ENCODE peak calls at places on chromosomes 12 and 14, in seven cellular contexts. One of them, this sample, is unnamed.

GRCh38 chr14:54186821-54187365 is 209.9 kb upstream of the CDKN3 start:
- DNase-seq in cardiac fibroblast: no peak
- DNase-seq in testis: no peak
- DNase-seq in upper lobe of right lung: no peak
- DNase-seq in transverse colon: no peak
- DNase-seq in keratinocyte: no peak
- DNase-seq in ovary: no peak
- DNase-seq in this sample: no peak

GRCh38 chr12:121514184-121514742 is 66.6 kb downstream of the KDM2B start:
- DNase-seq in cardiac fibroblast: no peak
- DNase-seq in testis: no peak
- DNase-seq in upper lobe of right lung: no peak
- DNase-seq in transverse colon: no peak
- DNase-seq in keratinocyte: no peak
- DNase-seq in ovary: no peak
- DNase-seq in this sample: no peak

GRCh38 chr12:100652488-100652887 is 79.0 kb downstream of the GAS2L3 start:
- DNase-seq in cardiac fibroblast: no peak
- DNase-seq in testis: no peak
- DNase-seq in upper lobe of right lung: no peak
- DNase-seq in transverse colon: no peak
- DNase-seq in keratinocyte: no peak
- DNase-seq in ovary: no peak
- DNase-seq in this sample: no peak

GRCh38 chr12:103986823-103987222 is 21.2 kb downstream of the TDG start:
- DNase-seq in cardiac fibroblast: peak; percentile 22
- DNase-seq in testis: no peak
- DNase-seq in upper lobe of right lung: no peak
- DNase-seq in transverse colon: no peak
- DNase-seq in keratinocyte: no peak
- DNase-seq in ovary: no peak
- DNase-seq in this sample: no peak

GRCh38 chr14:85380891-85381290 is 149.1 kb upstream of the FLRT2 start:
- DNase-seq in cardiac fibroblast: no peak
- DNase-seq in testis: no peak
- DNase-seq in upper lobe of right lung: no peak
- DNase-seq in transverse colon: no peak
- DNase-seq in keratinocyte: no peak
- DNase-seq in ovary: no peak
- DNase-seq in this sample: no peak

GRCh38 chr12:93908846-93909592 is 231.8 kb downstream of the CRADD start:
- DNase-seq in cardiac fibroblast: peak; percentile 85
- DNase-seq in testis: no peak
- DNase-seq in upper lobe of right lung: no peak
- DNase-seq in transverse colon: peak; percentile 51
- DNase-seq in keratinocyte: peak; percentile 25
- DNase-seq in ovary: no peak
- DNase-seq in this sample: no peak

GRCh38 chr14:60175255-60175902 is 10.2 kb upstream of the DHRS7 start:
- DNase-seq in cardiac fibroblast: no peak
- DNase-seq in testis: no peak
- DNase-seq in upper lobe of right lung: no peak
- DNase-seq in transverse colon: no peak
- DNase-seq in keratinocyte: no peak
- DNase-seq in ovary: no peak
- DNase-seq in this sample: no peak

GRCh38 chr14:33611405-33612183 is 339.3 kb downstream of the EGLN3 start:
- DNase-seq in cardiac fibroblast: peak; percentile 77
- DNase-seq in testis: no peak
- DNase-seq in upper lobe of right lung: no peak
- DNase-seq in transverse colon: no peak
- DNase-seq in keratinocyte: no peak
- DNase-seq in ovary: no peak
- DNase-seq in this sample: no peak

GRCh38 chr14:88004637-88005036 is 298 bp upstream of the GPR65 start:
- DNase-seq in cardiac fibroblast: no peak
- DNase-seq in testis: no peak
- DNase-seq in upper lobe of right lung: no peak
- DNase-seq in transverse colon: no peak
- DNase-seq in keratinocyte: no peak
- DNase-seq in ovary: no peak
- DNase-seq in this sample: no peak

GRCh38 chr12:2631613-2632350 is 163.0 kb upstream of the FKBP4 start:
- DNase-seq in cardiac fibroblast: no peak
- DNase-seq in testis: no peak
- DNase-seq in upper lobe of right lung: no peak
- DNase-seq in transverse colon: no peak
- DNase-seq in keratinocyte: no peak
- DNase-seq in ovary: no peak
- DNase-seq in this sample: no peak

GRCh38 chr12:64256166-64256800 is 34.2 kb upstream of the KICS2 start:
- DNase-seq in cardiac fibroblast: peak; percentile 85
- DNase-seq in testis: no peak
- DNase-seq in upper lobe of right lung: no peak
- DNase-seq in transverse colon: no peak
- DNase-seq in keratinocyte: peak; percentile 4
- DNase-seq in ovary: no peak
- DNase-seq in this sample: no peak

GRCh38 chr14:55438066-55438683 is 2.2 kb downstream of the TBPL2 start:
- DNase-seq in cardiac fibroblast: peak; percentile 80
- DNase-seq in testis: peak; percentile 70
- DNase-seq in upper lobe of right lung: no peak
- DNase-seq in transverse colon: no peak
- DNase-seq in keratinocyte: no peak
- DNase-seq in ovary: no peak
- DNase-seq in this sample: no peak

GRCh38 chr12:12786371-12786715 is 884 bp downstream of the APOLD1 start:
- DNase-seq in cardiac fibroblast: no peak
- DNase-seq in testis: no peak
- DNase-seq in upper lobe of right lung: no peak
- DNase-seq in transverse colon: no peak
- DNase-seq in keratinocyte: no peak
- DNase-seq in ovary: no peak
- DNase-seq in this sample: no peak

GRCh38 chr14:58638231-58639205 is 756 bp downstream of the DACT1 start:
- DNase-seq in cardiac fibroblast: peak; percentile 43
- DNase-seq in testis: peak; percentile 38
- DNase-seq in upper lobe of right lung: peak; percentile 70
- DNase-seq in transverse colon: peak; percentile 15
- DNase-seq in keratinocyte: no peak
- DNase-seq in ovary: peak; percentile 47
- DNase-seq in this sample: no peak

GRCh38 chr14:54182419-54183040 is 214.3 kb upstream of the CDKN3 start:
- DNase-seq in cardiac fibroblast: peak; percentile 66
- DNase-seq in testis: no peak
- DNase-seq in upper lobe of right lung: no peak
- DNase-seq in transverse colon: no peak
- DNase-seq in keratinocyte: no peak
- DNase-seq in ovary: no peak
- DNase-seq in this sample: no peak

GRCh38 chr14:100603341-100604125 is 16.3 kb upstream of the BEGAIN start:
- DNase-seq in cardiac fibroblast: no peak
- DNase-seq in testis: peak; percentile 9
- DNase-seq in upper lobe of right lung: peak; percentile 47
- DNase-seq in transverse colon: no peak
- DNase-seq in keratinocyte: no peak
- DNase-seq in ovary: no peak
- DNase-seq in this sample: no peak

GRCh38 chr12:119631930-119632678 is 35.8 kb upstream of the PRKAB1 start:
- DNase-seq in cardiac fibroblast: peak; percentile 25
- DNase-seq in testis: no peak
- DNase-seq in upper lobe of right lung: no peak
- DNase-seq in transverse colon: no peak
- DNase-seq in keratinocyte: no peak
- DNase-seq in ovary: no peak
- DNase-seq in this sample: no peak

GRCh38 chr12:52055781-52056711 is 4.8 kb downstream of the NR4A1 start:
- DNase-seq in cardiac fibroblast: no peak
- DNase-seq in testis: no peak
- DNase-seq in upper lobe of right lung: no peak
- DNase-seq in transverse colon: peak; percentile 52
- DNase-seq in keratinocyte: no peak
- DNase-seq in ovary: peak; percentile 71
- DNase-seq in this sample: no peak

GRCh38 chr12:52056801-52057613 is 5.8 kb downstream of the NR4A1 start:
- DNase-seq in cardiac fibroblast: no peak
- DNase-seq in testis: peak; percentile 49
- DNase-seq in upper lobe of right lung: no peak
- DNase-seq in transverse colon: peak; percentile 44
- DNase-seq in keratinocyte: no peak
- DNase-seq in ovary: peak; percentile 67
- DNase-seq in this sample: no peak

GRCh38 chr12:52058631-52059324 is 7.5 kb downstream of the NR4A1 start:
- DNase-seq in cardiac fibroblast: no peak
- DNase-seq in testis: no peak
- DNase-seq in upper lobe of right lung: no peak
- DNase-seq in transverse colon: peak; percentile 51
- DNase-seq in keratinocyte: no peak
- DNase-seq in ovary: peak; percentile 82
- DNase-seq in this sample: peak; percentile 45

GRCh38 chr12:52057958-52058576 is 6.8 kb downstream of the NR4A1 start:
- DNase-seq in cardiac fibroblast: no peak
- DNase-seq in testis: no peak
- DNase-seq in upper lobe of right lung: no peak
- DNase-seq in transverse colon: no peak
- DNase-seq in keratinocyte: no peak
- DNase-seq in ovary: no peak
- DNase-seq in this sample: no peak

GRCh38 chr12:52057614-52057939 is 6.3 kb downstream of the NR4A1 start:
- DNase-seq in cardiac fibroblast: no peak
- DNase-seq in testis: no peak
- DNase-seq in upper lobe of right lung: no peak
- DNase-seq in transverse colon: no peak
- DNase-seq in keratinocyte: no peak
- DNase-seq in ovary: no peak
- DNase-seq in this sample: no peak
- H3K4me3 ChIP-seq in cardiac fibroblast: no peak overlapping the region
- H3K4me3 ChIP-seq in testis: no peak overlapping the region
- H3K4me3 ChIP-seq in upper lobe of right lung: no peak overlapping the region
- H3K4me3 ChIP-seq in transverse colon: no peak overlapping the region
- H3K4me3 ChIP-seq in keratinocyte: no peak overlapping the region
- H3K4me3 ChIP-seq in ovary: no peak overlapping the region
- H3K4me3 ChIP-seq in this sample: no peak overlapping the region

DNA sequence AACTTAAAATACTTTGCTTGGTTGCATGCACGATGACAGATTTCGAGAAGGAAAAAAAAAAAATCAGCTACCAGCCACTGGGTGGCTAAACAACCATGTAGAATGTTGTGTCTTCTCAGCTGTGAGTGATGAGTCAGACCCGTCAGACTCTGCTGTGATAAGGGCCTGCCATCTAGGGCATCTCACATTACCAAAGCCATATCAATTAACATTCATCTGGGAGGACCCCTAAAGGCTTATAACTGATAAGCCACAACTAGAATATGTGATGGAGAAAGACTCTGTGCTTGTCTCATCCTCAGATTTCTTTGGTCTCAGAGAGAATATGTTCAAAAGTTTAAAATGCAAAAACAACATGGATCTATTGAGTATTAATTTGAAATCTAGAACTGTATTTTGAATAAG is 111.5 kb downstream of the PAX9 start:
- DNase-seq in cardiac fibroblast: peak; percentile 47
- DNase-seq in testis: no peak
- DNase-seq in upper lobe of right lung: no peak
- DNase-seq in transverse colon: no peak
- DNase-seq in keratinocyte: no peak
- DNase-seq in ovary: no peak
- DNase-seq in this sample: no peak
- TF ChIP-seq CTCF in cardiac fibroblast: peak; percentile 4
- TF ChIP-seq CTCF in testis: no peak
- TF ChIP-seq CTCF in upper lobe of right lung: no peak
- TF ChIP-seq CTCF in transverse colon: no peak
- TF ChIP-seq CTCF in keratinocyte: peak; percentile 52
- TF ChIP-seq CTCF in ovary: no peak
- TF ChIP-seq CTCF in this sample: no peak

DNA sequence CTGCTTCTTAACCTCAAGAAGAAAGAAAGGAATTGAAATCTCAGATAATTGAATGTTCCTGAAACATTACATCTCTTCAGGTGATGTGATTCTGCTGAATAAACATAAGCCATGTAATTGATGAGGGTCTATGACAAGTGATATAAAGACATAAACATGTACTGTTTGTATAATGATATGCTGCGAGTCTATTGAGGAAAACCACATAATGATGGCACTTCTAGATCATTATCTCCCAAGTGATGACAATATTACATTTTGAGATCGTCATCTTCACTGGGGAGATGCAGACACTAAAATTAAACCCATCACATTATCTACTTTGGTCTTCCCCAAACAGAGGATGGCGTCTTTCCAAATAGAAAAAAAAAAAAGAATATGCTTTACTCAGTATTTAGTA is 457 bp upstream of the PTPRB start:
- DNase-seq in cardiac fibroblast: no peak
- DNase-seq in testis: no peak
- DNase-seq in upper lobe of right lung: no peak
- DNase-seq in transverse colon: no peak
- DNase-seq in keratinocyte: no peak
- DNase-seq in ovary: no peak
- DNase-seq in this sample: no peak
- H3K4me3 ChIP-seq in cardiac fibroblast: no peak overlapping the region
- H3K4me3 ChIP-seq in testis: no peak overlapping the region
- H3K4me3 ChIP-seq in upper lobe of right lung: peak overlapping the region; percentile 36
- H3K4me3 ChIP-seq in transverse colon: no peak overlapping the region
- H3K4me3 ChIP-seq in keratinocyte: no peak overlapping the region
- H3K4me3 ChIP-seq in ovary: no peak overlapping the region
- H3K4me3 ChIP-seq in this sample: peak overlapping the region; percentile 38

GRCh38 chr14:91140672-91141071 is 26.8 kb downstream of the DGLUCY start:
- DNase-seq in cardiac fibroblast: peak; percentile 51
- DNase-seq in testis: peak; percentile 51
- DNase-seq in upper lobe of right lung: no peak
- DNase-seq in transverse colon: peak; percentile 47
- DNase-seq in keratinocyte: no peak
- DNase-seq in ovary: no peak
- DNase-seq in this sample: no peak
- TF ChIP-seq CTCF in cardiac fibroblast: peak; percentile 59
- TF ChIP-seq CTCF in testis: peak; percentile 22
- TF ChIP-seq CTCF in upper lobe of right lung: peak; percentile 29
- TF ChIP-seq CTCF in transverse colon: peak; percentile 64
- TF ChIP-seq CTCF in keratinocyte: peak; percentile 74
- TF ChIP-seq CTCF in ovary: no peak
- TF ChIP-seq CTCF in this sample: peak; percentile 17

This sample was measured in lower lobe of right lung.